ENCODE peak calls at places on chromosomes 3 and 15, in nine cellular contexts. U, N, A, S, Z, Q, V, B and L are unnamed samples.

GRCh38 chr3:115239717-115240116 is 92.6 kb upstream of the ZBTB20 start:
- DNase-seq in U (peak), V (no peak), B (peak), A (peak), S (peak), Z (peak), N (peak), Q (peak), L (peak)

GRCh38 chr15:74240002-74240568 is 4.0 kb downstream of the CCDC33 start:
- DNase-seq in U (peak), B (peak), A (peak), Q (peak), S (peak), N (peak), Z (peak), V (peak), L (peak)

GRCh38 chr3:144636833-144637232 is 665.2 kb downstream of the DIPK2A start:
- DNase-seq in U (no peak), B (no peak), V (no peak), N (no peak), Q (no peak), S (peak), A (no peak), Z (no peak), L (no peak)

GRCh38 chr15:83734487-83734886 is 80.6 kb downstream of the ADAMTSL3 start:
- DNase-seq in A (peak), Z (no peak), V (no peak), U (peak), B (no peak), Q (peak), S (peak), N (no peak), L (no peak)

GRCh38 chr15:98570119-98570518 is 78.2 kb upstream of the IGF1R start:
- DNase-seq in U (no peak), B (no peak), V (no peak), A (no peak), Z (no peak), S (no peak), N (no peak), Q (no peak), L (no peak)

GRCh38 chr3:126551839-126552687 is 6.7 kb downstream of the C3orf22 start:
- DNase-seq in S (no peak), V (no peak), Z (no peak), A (no peak), N (peak), B (no peak), Q (no peak), U (no peak), L (no peak)

GRCh38 chr3:53023072-53023823 is 22.6 kb downstream of the SFMBT1 start:
- DNase-seq in B (peak), Q (no peak), S (peak), Z (no peak), N (no peak), A (no peak), U (no peak), V (no peak), L (no peak)

GRCh38 chr3:10349801-10350200 is 28.9 kb upstream of the SEC13 start:
- DNase-seq in B (no peak), V (no peak), Z (no peak), U (no peak), A (no peak), Q (no peak), N (no peak), S (no peak), L (no peak)

GRCh38 chr3:128068156-128068620 is 16.0 kb downstream of the SEC61A1 start:
- DNase-seq in V (no peak), S (peak), B (peak), U (peak), A (peak), N (no peak), Z (no peak), Q (peak), L (no peak)

GRCh38 chr3:76565496-76566210 is 474.2 kb upstream of the ROBO2 start:
- DNase-seq in Z (no peak), S (no peak), U (no peak), V (no peak), B (no peak), Q (no peak), A (no peak), N (no peak), L (no peak)

GRCh38 chr3:109943181-109943580 is 605.8 kb upstream of the DPPA4 start:
- DNase-seq in B (no peak), S (no peak), U (peak), N (no peak), A (no peak), Z (peak), V (no peak), Q (no peak), L (no peak)

GRCh38 chr3:111594205-111594604 is 941 bp downstream of the ZBED2 start:
- DNase-seq in V (no peak), N (no peak), Q (peak), Z (peak), B (peak), U (peak), S (peak), A (peak), L (peak)

GRCh38 chr15:42710662-42711061 is 26.3 kb downstream of the CDAN1 start:
- DNase-seq in U (no peak), B (no peak), A (no peak), N (no peak), S (no peak), V (no peak), Q (no peak), Z (no peak), L (no peak)

GRCh38 chr3:14869877-14870563 is 51.3 kb downstream of the FGD5 start:
- DNase-seq in V (no peak), B (no peak), S (no peak), U (no peak), A (no peak), Q (no peak), Z (no peak), N (no peak), L (no peak)

GRCh38 chr3:64000446-64001055 is 22.7 kb downstream of the PSMD6 start:
- DNase-seq in Q (no peak), B (no peak), V (no peak), Z (no peak), N (no peak), S (no peak), A (no peak), U (peak), L (no peak)

GRCh38 chr3:31448035-31448881 is 84.5 kb upstream of the STT3B start:
- DNase-seq in Q (peak), A (peak), Z (no peak), V (no peak), S (peak), U (no peak), B (no peak), N (no peak), L (no peak)

GRCh38 chr15:99403597-99403996 is 152.3 kb downstream of the LRRC28 start:
- DNase-seq in S (no peak), B (no peak), U (no peak), Z (no peak), A (no peak), N (no peak), V (no peak), Q (peak), L (no peak)

GRCh38 chr3:10193692-10194327 is 29.1 kb downstream of the IRAK2 start:
- DNase-seq in Q (no peak), Z (no peak), U (no peak), A (no peak), N (no peak), B (no peak), V (no peak), S (no peak), L (no peak)

GRCh38 chr15:62749036-62749435 is 293.5 kb upstream of the TPM1 start:
- DNase-seq in Z (no peak), N (no peak), A (no peak), U (no peak), B (no peak), V (no peak), S (no peak), Q (no peak), L (no peak)

GRCh38 chr3:127781411-127782001 is 40.8 kb downstream of the MGLL start:
- DNase-seq in S (peak), Z (peak), U (peak), V (no peak), B (peak), A (peak), Q (no peak), N (no peak), L (no peak)

GRCh38 chr3:54120657-54121403 is 1.5 kb upstream of the CACNA2D3 start:
- DNase-seq in V (no peak), Q (no peak), N (no peak), B (no peak), A (peak), Z (no peak), U (no peak), S (peak), L (no peak)

GRCh38 chr15:95875141-95875643 is 455.3 kb upstream of the NR2F2 start:
- DNase-seq in Z (peak), S (peak), B (peak), N (peak), Q (peak), A (peak), V (no peak), U (peak), L (peak)

GRCh38 chr15:80588801-80589200 is 106.3 kb upstream of the ABHD17C start:
- DNase-seq in S (peak), U (peak), Q (peak), N (no peak), V (no peak), Z (peak), A (peak), B (peak), L (peak)

GRCh38 chr3:100045696-100046095 is 68.6 kb downstream of the FILIP1L start:
- DNase-seq in S (peak), Q (peak), V (peak), B (peak), Z (peak), N (peak), U (peak), A (peak), L (no peak)

GRCh38 chr3:139975592-139976360 is 40.8 kb downstream of the CLSTN2 start:
- DNase-seq in N (no peak), A (no peak), B (no peak), S (no peak), Q (no peak), V (no peak), U (no peak), Z (no peak), L (no peak)

GRCh38 chr3:42762046-42762724 is 10.9 kb downstream of the CCDC13 start:
- DNase-seq in U (no peak), Z (no peak), B (no peak), A (no peak), N (no peak), V (no peak), S (no peak), Q (no peak), L (no peak)

GRCh38 chr3:152192936-152193672 is 75.6 kb upstream of the MBNL1 start:
- DNase-seq in S (no peak), Q (no peak), U (no peak), N (no peak), Z (no peak), V (no peak), A (no peak), B (no peak), L (no peak)

GRCh38 chr3:168878655-168879054 is 782.9 kb upstream of the GOLIM4 start:
- DNase-seq in N (no peak), A (peak), B (peak), S (peak), Z (no peak), U (peak), Q (peak), V (no peak), L (no peak)

GRCh38 chr3:132317229-132317948 is at the start of gene ACP3:
- DNase-seq in B (peak), V (no peak), U (peak), N (peak), A (peak), Q (peak), Z (peak), S (peak), L (peak)

GRCh38 chr3:182303169-182303568 is 490.1 kb upstream of the ATP11B start:
- DNase-seq in V (no peak), B (no peak), N (no peak), Q (peak), U (no peak), A (no peak), S (no peak), Z (no peak), L (no peak)

DNA sequence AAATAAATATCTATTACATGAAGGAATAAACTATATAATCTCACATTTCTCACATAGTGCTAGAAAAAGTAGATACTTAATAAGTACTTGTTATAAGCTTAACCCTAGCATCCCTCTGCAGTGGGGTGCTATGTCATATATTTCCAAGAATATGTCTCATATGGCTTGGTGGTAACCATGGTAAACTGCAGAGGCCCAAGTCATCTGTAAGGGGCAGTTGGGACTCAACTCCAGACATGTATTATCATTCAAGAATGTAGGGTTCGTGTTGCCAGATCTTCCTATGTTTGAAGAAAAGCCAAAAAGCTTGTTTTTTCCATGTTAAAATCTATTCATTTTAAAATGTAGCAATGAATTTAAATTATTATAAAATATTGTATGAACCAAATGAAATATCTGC is 46.2 kb downstream of the ZNF385D start:
- DNase-seq in S (no peak), A (peak), Q (no peak), U (no peak), B (no peak), V (no peak), N (no peak), Z (no peak), L (no peak)
- TF ChIP-seq CTCF in S (no peak), A (no peak), Q (no peak), U (no peak), B (no peak), V (no peak), N (no peak), Z (no peak), L (no peak)

DNA sequence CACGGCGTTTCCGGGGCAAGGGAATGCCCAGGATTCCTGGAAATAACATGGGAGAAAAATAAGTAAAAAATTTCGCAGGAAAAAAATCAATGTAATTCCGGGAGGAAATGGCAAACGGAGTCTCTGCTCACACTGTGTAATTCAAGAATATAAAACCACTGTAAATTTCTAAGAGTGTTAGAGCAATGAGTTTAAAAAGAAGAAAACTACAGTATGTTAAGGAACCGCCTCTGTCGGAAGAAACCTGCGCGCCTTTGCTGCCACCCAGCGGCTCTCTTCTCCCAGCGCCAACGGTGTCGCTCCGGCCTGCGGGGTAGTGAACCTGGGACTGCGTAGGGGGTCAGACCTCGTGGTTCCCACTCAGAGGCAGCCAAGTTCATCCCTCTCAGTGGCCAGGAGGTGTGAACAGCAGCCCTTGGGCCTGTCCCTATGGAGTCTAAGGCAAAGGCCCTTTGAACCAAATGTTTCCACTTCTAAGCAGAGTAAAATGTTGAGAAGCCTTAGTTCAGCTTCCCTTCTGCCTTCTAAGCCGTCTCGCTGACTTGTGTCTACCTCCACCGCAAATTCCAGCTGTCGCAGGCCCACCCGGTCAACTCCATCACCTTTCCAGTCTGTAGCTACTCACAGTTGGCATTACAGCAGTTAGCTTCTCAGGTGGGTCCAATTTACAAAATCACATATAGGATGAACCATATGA is 896 bp upstream of the RAB27A start:
- DNase-seq in U (peak), S (peak), A (peak), Q (peak), B (peak), Z (no peak), N (peak), V (peak), L (peak)
- TF ChIP-seq CTCF in U (peak), S (peak), A (peak), Q (peak), B (peak), Z (peak), N (peak), V (peak), L (peak)

GRCh38 chr3:133662256-133662773 is 574 bp upstream of the TOPBP1 start:
- DNase-seq in Z (no peak), N (no peak), U (peak), A (peak), S (peak), V (no peak), B (peak), Q (peak), L (no peak)
- TF ChIP-seq CTCF in Z (no peak), N (no peak), U (no peak), A (peak), S (no peak), V (no peak), B (no peak), Q (peak), L (no peak)

GRCh38 chr15:64150236-64150578 is 1.3 kb upstream of the SNX22 start:
- DNase-seq in B (no peak), S (no peak), N (no peak), Q (no peak), A (no peak), U (no peak), V (no peak), Z (no peak), L (no peak)

GRCh38 chr15:64153480-64154367 is 2.2 kb downstream of the SNX22 start:
- DNase-seq in V (peak), Z (peak), S (peak), B (peak), N (peak), Q (peak), U (peak), A (peak), L (peak)

GRCh38 chr15:64149424-64150235 is 1.9 kb upstream of the SNX22 start:
- DNase-seq in U (no peak), S (peak), Z (no peak), B (peak), Q (peak), N (no peak), V (no peak), A (no peak), L (no peak)

GRCh38 chr15:64152507-64153387 is 1.2 kb downstream of the SNX22 start:
- DNase-seq in B (no peak), N (no peak), Z (no peak), A (no peak), V (no peak), S (no peak), Q (no peak), U (no peak), L (no peak)

DNA sequence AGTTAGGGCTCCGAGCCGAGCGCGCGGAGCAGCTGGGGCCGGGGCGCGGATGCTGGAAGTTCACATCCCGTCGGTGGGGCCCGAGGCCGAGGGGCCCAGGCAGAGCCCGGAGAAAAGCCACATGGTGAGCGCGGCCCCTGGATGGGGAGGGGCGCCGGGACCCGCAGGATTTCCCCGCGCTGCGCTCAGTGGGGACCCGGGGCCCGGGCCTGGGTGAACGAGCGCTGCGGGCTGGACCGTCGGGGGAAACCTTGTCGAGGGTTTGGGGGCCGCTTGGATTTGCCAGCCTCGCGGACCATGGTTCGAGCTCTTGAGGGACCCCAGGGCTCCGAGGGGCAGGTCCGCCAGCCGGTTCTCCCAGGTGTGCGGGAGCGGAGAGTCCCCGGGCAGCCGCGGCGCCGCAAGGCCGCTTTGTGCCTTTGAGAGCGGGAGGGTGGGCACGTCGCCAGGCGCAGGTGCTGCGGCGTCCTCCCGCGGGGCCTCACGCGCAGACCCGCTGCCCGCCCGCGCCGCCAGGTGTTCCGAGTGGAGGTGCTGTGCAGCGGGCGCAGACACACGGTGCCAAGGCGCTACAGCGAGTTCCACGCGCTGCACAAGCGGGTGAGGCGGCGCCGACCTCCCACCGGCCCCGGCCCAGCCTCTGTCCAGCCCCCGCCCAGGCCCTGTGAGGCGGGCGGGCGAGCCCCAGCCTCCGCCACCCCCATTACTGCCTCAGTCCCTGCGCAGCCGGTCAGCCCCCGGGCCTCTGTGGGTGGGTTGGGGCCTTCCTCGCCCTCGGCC is at the start of gene SNX22:
- DNase-seq in N (no peak), B (no peak), V (no peak), Z (no peak), U (no peak), Q (no peak), S (no peak), A (no peak), L (no peak)
- TF ChIP-seq CTCF in N (no peak), B (no peak), V (no peak), Z (no peak), U (no peak), Q (no peak), S (no peak), A (no peak), L (no peak)

GRCh38 chr3:8482960-8483665 is 18.5 kb upstream of the LMCD1 start:
- DNase-seq in N (peak), Z (peak), V (peak), U (peak), S (peak), A (peak), Q (peak), B (peak), L (peak)
- TF ChIP-seq CTCF in N (no peak), Z (no peak), V (no peak), U (no peak), S (no peak), A (no peak), Q (no peak), B (no peak), L (no peak)